ENCODE peak calls at places on chromosomes 5 and 9, in seven cellular contexts. W is adrenal gland, N is fibroblast of lung, K is GM23248, C is left lung, F is esophagus squamous epithelium, Z is astrocyte. S is an unnamed sample.
A peak's percentile ranks its signal among the peaks of the same experiment; 100 is the strongest.

GRCh38 chr5:154397652-154398406 is 48.0 kb upstream of the SAP30L start:
- DNase-seq in W (no peak), N (no peak), K (no peak), C (no peak), F (no peak), Z (no peak), S (no peak)

GRCh38 chr5:168793844-168794837 is 215.0 kb upstream of the PANK3 start:
- DNase-seq in W (peak; percentile 75), N (peak; percentile 84), K (peak; percentile 86), C (no peak), F (no peak), Z (peak; percentile 81), S (peak; percentile 58)

GRCh38 chr9:107480386-107480789 is 9.2 kb downstream of the KLF4 start:
- DNase-seq in W (peak; percentile 30), N (peak; percentile 65), K (peak; percentile 90), C (no peak), F (no peak), Z (peak; percentile 58), S (no peak)

GRCh38 chr5:38323645-38324295 is 65.4 kb downstream of the EGFLAM start:
- DNase-seq in W (no peak), N (peak; percentile 70), K (peak; percentile 92), C (no peak), F (no peak), Z (peak; percentile 61), S (peak; percentile 70)

GRCh38 chr5:180197016-180197702 is 11.9 kb downstream of the RASGEF1C start:
- DNase-seq in W (no peak), N (no peak), K (no peak), C (no peak), F (no peak), Z (no peak), S (no peak)

GRCh38 chr5:60295423-60295822 is 401.9 kb upstream of the PDE4D start:
- DNase-seq in W (no peak), N (peak; percentile 25), K (peak; percentile 53), C (no peak), F (no peak), Z (peak; percentile 15), S (no peak)

GRCh38 chr9:71830929-71831328 is 62.6 kb upstream of the CEMIP2 start:
- DNase-seq in W (no peak), N (peak; percentile 7), K (no peak), C (no peak), F (no peak), Z (peak; percentile 2), S (no peak)

GRCh38 chr9:19074836-19075235 is 25.6 kb downstream of the RRAGA start:
- DNase-seq in W (no peak), N (peak; percentile 13), K (no peak), C (no peak), F (no peak), Z (peak; percentile 1), S (no peak)

GRCh38 chr9:135088348-135088978 is 995 bp downstream of the OLFM1 start:
- DNase-seq in W (no peak), N (no peak), K (no peak), C (peak; percentile 69), F (no peak), Z (no peak), S (no peak)

GRCh38 chr5:36701085-36701691 is 94.8 kb downstream of the SLC1A3 start:
- DNase-seq in W (no peak), N (no peak), K (no peak), C (no peak), F (no peak), Z (no peak), S (no peak)

GRCh38 chr5:141877478-141878185 is 578 bp downstream of the PCDH1 start:
- DNase-seq in W (no peak), N (no peak), K (peak; percentile 38), C (no peak), F (no peak), Z (no peak), S (peak; percentile 25)

GRCh38 chr5:76735762-76736545 is 20.0 kb downstream of the F2R start:
- DNase-seq in W (no peak), N (no peak), K (no peak), C (no peak), F (no peak), Z (no peak), S (no peak)

GRCh38 chr5:59115345-59115744 is 532.5 kb downstream of the RAB3C start:
- DNase-seq in W (no peak), N (peak; percentile 42), K (peak; percentile 36), C (no peak), F (no peak), Z (peak; percentile 32), S (no peak)

GRCh38 chr9:100167912-100168775 is 69.1 kb downstream of the INVS start:
- DNase-seq in W (no peak), N (peak; percentile 6), K (peak; percentile 47), C (no peak), F (no peak), Z (no peak), S (no peak)

GRCh38 chr5:89374818-89375521 is 492.0 kb upstream of the MEF2C start:
- DNase-seq in W (no peak), N (no peak), K (no peak), C (no peak), F (no peak), Z (no peak), S (no peak)

GRCh38 chr5:176578391-176578808 is 29.3 kb downstream of the CDHR2 start:
- DNase-seq in W (peak; percentile 47), N (peak; percentile 36), K (peak; percentile 53), C (peak; percentile 78), F (no peak), Z (peak; percentile 14), S (peak; percentile 33)

GRCh38 chr5:131109540-131110255 is 55.4 kb downstream of the HINT1 start:
- DNase-seq in W (peak; percentile 19), N (peak; percentile 17), K (peak; percentile 62), C (no peak), F (no peak), Z (peak; percentile 14), S (no peak)

GRCh38 chr9:88880194-88880593 is 111.1 kb upstream of the S1PR3 start:
- DNase-seq in W (no peak), N (no peak), K (no peak), C (no peak), F (no peak), Z (no peak), S (no peak)

GRCh38 chr5:153888781-153889180 is 149.9 kb downstream of the FAM114A2 start:
- DNase-seq in W (no peak), N (no peak), K (no peak), C (no peak), F (no peak), Z (no peak), S (no peak)

GRCh38 chr5:55604611-55605067 is 69.9 kb upstream of the PLPP1 start:
- DNase-seq in W (no peak), N (peak; percentile 86), K (peak; percentile 75), C (no peak), F (no peak), Z (peak; percentile 82), S (no peak)

GRCh38 chr5:181120761-181121160 is 10.2 kb downstream of the OR2V1 start:
- DNase-seq in W (no peak), N (no peak), K (peak; percentile 33), C (no peak), F (no peak), Z (no peak), S (no peak)

DNA sequence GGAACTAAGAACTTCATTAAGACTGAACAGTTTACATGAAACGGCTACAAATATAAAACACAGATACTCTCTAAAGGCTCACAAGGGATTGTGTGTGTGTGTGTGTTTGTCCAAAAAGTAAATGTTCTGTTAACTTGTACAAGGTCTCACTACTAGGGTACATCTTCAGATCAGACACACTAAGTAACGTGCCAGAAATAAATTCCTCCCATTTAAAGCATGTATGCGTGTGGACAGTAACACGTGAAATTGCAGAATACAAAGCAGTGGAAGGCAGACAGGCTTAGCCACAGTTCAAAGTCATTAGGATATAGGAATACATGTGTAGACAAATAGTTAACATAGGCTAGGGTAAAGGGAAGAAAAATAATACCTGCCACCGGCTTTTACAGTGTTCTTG is 1.8 kb downstream of the BNC2 start:
- DNase-seq in W (no peak), N (peak; percentile 23), K (peak; percentile 9), C (no peak), F (no peak), Z (no peak), S (no peak)
- H3K4me3 ChIP-seq in W (no peak overlapping the region), N (peak overlapping the region; percentile 83), K (peak overlapping the region; percentile 95), C (peak overlapping the region; percentile 56), F (peak overlapping the region; percentile 85), Z (peak overlapping the region; percentile 75), S (peak overlapping the region; percentile 65)

DNA sequence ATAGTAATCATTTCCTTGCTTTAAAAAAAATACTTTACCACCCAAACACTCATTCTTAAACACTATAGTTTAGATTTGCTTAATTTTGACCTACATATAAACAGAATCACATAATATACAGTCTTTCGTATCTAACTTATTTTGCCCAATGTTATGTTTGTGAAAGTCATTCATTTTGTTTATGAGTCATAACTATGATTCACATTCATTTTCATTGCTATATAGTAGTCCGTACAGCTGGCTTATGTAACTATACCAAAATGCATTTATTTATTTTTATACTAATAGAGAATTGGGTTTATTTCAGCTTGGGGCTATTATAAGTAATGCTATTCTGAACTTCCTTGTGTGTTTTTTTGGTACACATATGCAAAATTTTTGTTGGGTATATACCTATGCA is 33.9 kb upstream of the FOXI1 start:
- DNase-seq in W (no peak), N (no peak), K (no peak), C (no peak), F (no peak), Z (no peak), S (no peak)
- H3K36me3 ChIP-seq in W (no peaks in the 10 kb centered on the region), N (no peaks in the 10 kb centered on the region), K (no peaks in the 10 kb centered on the region), C (peaks cover 66% of the 10 kb centered on the region), F (no peaks in the 10 kb centered on the region), Z (no peaks in the 10 kb centered on the region), S (no peaks in the 10 kb centered on the region)

DNA sequence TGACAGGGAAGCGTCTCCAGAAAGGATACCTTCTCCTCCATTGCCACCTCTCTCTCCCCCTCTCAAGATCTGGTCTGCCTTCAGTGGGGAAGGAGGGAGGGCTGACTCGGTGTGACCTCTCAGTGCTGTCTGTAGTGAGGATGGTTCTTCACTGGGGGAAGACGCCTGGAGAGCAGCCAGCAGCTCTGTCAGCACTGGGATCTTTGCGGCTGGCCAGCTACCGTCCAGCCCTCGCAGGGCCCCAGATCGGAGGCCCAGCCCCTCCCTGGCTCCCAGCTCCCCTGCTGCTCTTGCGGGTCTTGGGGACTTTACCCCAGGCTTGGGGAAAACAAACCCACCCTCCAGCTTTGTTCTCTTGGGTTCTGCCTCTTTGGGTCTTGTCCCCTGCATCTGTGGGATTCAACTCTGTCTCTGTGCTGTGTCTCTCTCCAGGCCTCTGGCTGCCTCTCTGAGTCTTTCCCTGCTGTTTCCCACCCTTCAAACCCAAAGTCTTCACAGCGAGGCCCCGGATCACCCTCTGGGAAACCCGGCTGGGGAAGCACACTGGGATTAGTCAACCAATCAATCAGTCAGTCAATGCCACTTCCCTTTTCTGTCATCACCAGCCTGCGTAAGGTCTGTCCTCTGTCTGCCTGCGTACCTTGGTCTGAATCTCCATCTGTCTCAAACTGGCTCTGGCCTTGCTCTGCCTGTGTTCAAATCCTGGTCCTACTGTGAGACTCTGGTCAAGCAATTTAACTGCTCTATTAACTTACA is 23.0 kb downstream of the FGF18 start:
- DNase-seq in W (no peak), N (peak; percentile 65), K (no peak), C (peak; percentile 33), F (no peak), Z (peak; percentile 50), S (no peak)
- H3K9me3 ChIP-seq in W (no peaks in the 10 kb centered on the region), N (no peaks in the 10 kb centered on the region), K (no peaks in the 10 kb centered on the region), C (no peaks in the 10 kb centered on the region), F (no peaks in the 10 kb centered on the region), Z (no peaks in the 10 kb centered on the region), S (no peaks in the 10 kb centered on the region)

DNA sequence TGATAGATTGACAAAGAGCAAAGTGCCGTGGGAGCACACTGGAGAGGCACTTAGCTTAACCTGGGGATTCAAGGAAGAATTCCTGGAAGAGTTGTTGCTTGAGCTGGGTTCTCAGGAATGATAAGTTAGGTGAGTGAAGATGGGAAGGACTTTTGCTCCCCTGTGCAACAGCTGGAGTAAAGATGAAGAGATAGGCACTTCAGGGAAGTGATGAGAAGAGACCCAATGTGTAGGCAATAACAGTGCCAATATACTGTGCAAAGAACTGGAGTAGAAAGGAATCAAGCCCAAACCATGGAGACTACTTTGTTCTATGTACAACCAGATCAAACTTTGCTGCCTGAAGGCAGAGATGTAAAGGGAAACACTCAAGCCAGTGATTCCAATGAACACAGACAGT is 92.2 kb downstream of the ADGRV1 start:
- DNase-seq in W (no peak), N (no peak), K (no peak), C (no peak), F (no peak), Z (no peak), S (no peak)
- H3K4me3 ChIP-seq in W (no peak overlapping the region), N (no peak overlapping the region), K (no peak overlapping the region), C (no peak overlapping the region), F (no peak overlapping the region), Z (no peak overlapping the region), S (no peak overlapping the region)

S was measured in MG63.